ENCODE peak calls at places on chromosomes 11 and 22, in five cellular contexts. K is fibroblast of pulmonary artery, B is transverse colon, V is mucosa of descending colon, D is MCF 10A. Y is an unnamed sample.

GRCh38 chr22:50399751-50400331 is 56.7 kb downstream of the PPP6R2 start:
- DNase-seq in D (peak; percentile 23), K (peak; percentile 18), B (peak; percentile 41), V (peak; percentile 61), Y (no peak)

GRCh38 chr11:62578541-62578940 is 4.8 kb upstream of the EEF1G start:
- DNase-seq in D (no peak), V (no peak), K (no peak), B (no peak), Y (no peak)

GRCh38 chr11:68275721-68276488 is 4.1 kb upstream of the C11orf24 start:
- DNase-seq in K (no peak), V (no peak), B (no peak), D (peak; percentile 24), Y (no peak)

GRCh38 chr11:41985799-41986198 is 526.3 kb upstream of the LRRC4C start:
- DNase-seq in V (no peak), B (no peak), K (no peak), D (no peak), Y (no peak)

GRCh38 chr11:12950681-12951080 is 58.4 kb upstream of the RASSF10 start:
- DNase-seq in B (no peak), K (peak; percentile 14), V (no peak), D (no peak), Y (no peak)

GRCh38 chr11:12287374-12288211 is 89.8 kb upstream of the PARVA start:
- DNase-seq in B (peak; percentile 48), K (peak; percentile 97), V (no peak), D (peak; percentile 95), Y (no peak)

GRCh38 chr11:119295178-119295577 is 21.8 kb downstream of the MCAM start:
- DNase-seq in D (peak; percentile 47), B (no peak), V (no peak), K (peak; percentile 29), Y (no peak)

GRCh38 chr11:72353861-72354260 is 80.5 kb downstream of the CLPB start:
- DNase-seq in B (no peak), K (peak; percentile 28), V (no peak), D (peak; percentile 41), Y (no peak)

GRCh38 chr11:134516529-134516928 is 104.5 kb upstream of the B3GAT1 start:
- DNase-seq in V (no peak), K (no peak), B (peak; percentile 9), D (no peak), Y (no peak)

GRCh38 chr11:8354622-8355417 is 91.1 kb upstream of the LMO1 start:
- DNase-seq in B (no peak), D (no peak), V (no peak), K (no peak), Y (no peak)

GRCh38 chr11:130358398-130358797 is 43.7 kb upstream of the ZBTB44 start:
- DNase-seq in B (no peak), V (no peak), D (no peak), K (no peak), Y (no peak)

GRCh38 chr11:119470316-119471266 is 47.6 kb upstream of the THY1 start:
- DNase-seq in B (no peak), K (peak; percentile 83), V (no peak), D (peak; percentile 85), Y (no peak)

GRCh38 chr11:29208117-29208516 is 808.7 kb downstream of the KCNA4 start:
- DNase-seq in B (no peak), D (no peak), K (no peak), V (no peak), Y (no peak)

GRCh38 chr11:59207988-59208432 is 4.7 kb downstream of the MPEG1 start:
- DNase-seq in V (no peak), B (no peak), D (peak; percentile 59), K (peak; percentile 78), Y (no peak)

GRCh38 chr22:26679003-26679629 is 21.7 kb downstream of the MIAT start:
- DNase-seq in K (peak; percentile 86), B (peak; percentile 80), D (peak; percentile 68), V (peak; percentile 82), Y (peak; percentile 56)

GRCh38 chr11:102302241-102302640 is 15.0 kb upstream of the BIRC3 start:
- DNase-seq in B (no peak), D (no peak), K (no peak), V (no peak), Y (no peak)

GRCh38 chr22:41288245-41288946 is 2.4 kb upstream of the RANGAP1 start:
- DNase-seq in B (peak; percentile 35), K (peak; percentile 71), V (peak; percentile 45), D (peak; percentile 91), Y (no peak)

GRCh38 chr11:12771875-12772274 is 97.7 kb downstream of the TEAD1 start:
- DNase-seq in D (no peak), B (no peak), V (no peak), K (peak; percentile 41), Y (no peak)

GRCh38 chr22:23888615-23889401 is 5.4 kb upstream of the MIF start:
- DNase-seq in K (peak; percentile 54), V (no peak), B (no peak), D (peak; percentile 53), Y (no peak)

GRCh38 chr11:27703453-27703852 is 3.2 kb upstream of the BDNF start:
- DNase-seq in D (no peak), V (no peak), K (peak; percentile 50), B (no peak), Y (no peak)

GRCh38 chr11:113675565-113675964 is 30.5 kb downstream of the TMPRSS5 start:
- DNase-seq in V (no peak), B (no peak), K (peak; percentile 20), D (no peak), Y (no peak)

GRCh38 chr22:27388090-27388600 is 413.4 kb downstream of the MN1 start:
- DNase-seq in B (no peak), V (no peak), D (no peak), K (no peak), Y (no peak)

GRCh38 chr11:123083623-123084029 is 21.7 kb upstream of the HSPA8 start:
- DNase-seq in K (peak; percentile 99), D (peak; percentile 97), V (peak; percentile 61), B (peak; percentile 86), Y (peak; percentile 95)

GRCh38 chr11:130612291-130612802 is 163.9 kb downstream of the ADAMTS15 start:
- DNase-seq in D (peak; percentile 35), K (peak; percentile 60), B (no peak), V (no peak), Y (no peak)

GRCh38 chr22:50444663-50445062 is 30.2 kb downstream of the SBF1 start:
- DNase-seq in B (peak; percentile 62), V (no peak), K (peak; percentile 67), D (peak; percentile 37), Y (no peak)

GRCh38 chr11:106998644-106999043 is 19.6 kb downstream of the GUCY1A2 start:
- DNase-seq in K (no peak), B (no peak), D (no peak), V (no peak), Y (no peak)

GRCh38 chr22:47624277-47625012 is 862.0 kb downstream of the TBC1D22A start:
- DNase-seq in B (no peak), K (no peak), D (no peak), V (no peak), Y (no peak)

GRCh38 chr11:68044145-68044813 is 5.5 kb downstream of the TCIRG1 start:
- DNase-seq in K (no peak), D (no peak), B (no peak), V (no peak), Y (no peak)

GRCh38 chr11:30740071-30740470 is 153.9 kb upstream of the MPPED2 start:
- DNase-seq in B (no peak), V (no peak), K (no peak), D (no peak), Y (no peak)

GRCh38 chr11:119684361-119685072 is 44.5 kb downstream of the NECTIN1 start:
- DNase-seq in B (no peak), V (no peak), K (peak; percentile 57), D (peak; percentile 86), Y (no peak)

DNA sequence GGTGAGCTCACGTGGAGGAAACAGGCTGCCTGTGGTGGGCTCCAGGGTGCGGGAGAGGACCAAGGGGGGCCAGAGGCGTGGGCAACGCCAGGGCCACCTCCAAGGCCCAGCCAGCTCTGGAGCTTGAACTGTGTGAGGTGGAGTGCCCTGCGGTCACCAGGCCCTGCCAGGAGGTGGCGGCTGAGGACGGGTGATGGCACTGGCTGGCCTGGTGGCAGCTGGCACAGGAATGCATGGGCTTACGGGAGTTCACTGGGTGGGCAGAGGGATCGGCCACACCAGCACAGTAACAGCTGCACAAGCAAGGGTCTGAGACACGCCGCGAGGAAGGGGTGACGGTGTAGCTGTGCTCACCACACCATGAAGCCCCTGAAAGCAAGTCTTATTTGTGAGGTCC is 15.8 kb downstream of the TOLLIP start:
- DNase-seq in D (no peak), V (peak; percentile 61), K (no peak), B (peak; percentile 31), Y (no peak)
- TF ChIP-seq CTCF in D (peak; percentile 21), V (no peak), K (no peak), B (peak; percentile 42), Y (no peak)

DNA sequence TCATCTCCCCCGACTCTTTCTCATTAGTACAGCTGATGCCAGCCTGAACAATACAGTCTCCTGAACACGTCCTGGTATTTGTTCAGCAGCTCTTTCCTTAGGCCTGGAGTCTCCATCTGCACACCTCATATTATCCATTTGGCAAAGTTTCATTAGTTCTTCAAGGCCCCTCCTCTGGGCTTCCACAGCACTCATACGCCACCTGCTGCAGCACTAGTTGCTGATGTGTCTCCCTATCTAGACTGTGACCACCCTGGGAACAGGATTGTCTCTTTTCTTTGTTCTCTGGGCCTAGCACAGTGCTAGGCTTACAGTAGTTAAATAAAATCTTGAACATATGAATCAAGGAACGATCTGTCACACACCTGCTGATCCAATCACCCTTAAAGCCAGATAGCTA is 17.2 kb downstream of the DCHS1 start:
- DNase-seq in B (no peak), V (no peak), D (no peak), K (no peak), Y (no peak)
- TF ChIP-seq CTCF in B (no peak), V (no peak), D (no peak), K (no peak), Y (no peak)

DNA sequence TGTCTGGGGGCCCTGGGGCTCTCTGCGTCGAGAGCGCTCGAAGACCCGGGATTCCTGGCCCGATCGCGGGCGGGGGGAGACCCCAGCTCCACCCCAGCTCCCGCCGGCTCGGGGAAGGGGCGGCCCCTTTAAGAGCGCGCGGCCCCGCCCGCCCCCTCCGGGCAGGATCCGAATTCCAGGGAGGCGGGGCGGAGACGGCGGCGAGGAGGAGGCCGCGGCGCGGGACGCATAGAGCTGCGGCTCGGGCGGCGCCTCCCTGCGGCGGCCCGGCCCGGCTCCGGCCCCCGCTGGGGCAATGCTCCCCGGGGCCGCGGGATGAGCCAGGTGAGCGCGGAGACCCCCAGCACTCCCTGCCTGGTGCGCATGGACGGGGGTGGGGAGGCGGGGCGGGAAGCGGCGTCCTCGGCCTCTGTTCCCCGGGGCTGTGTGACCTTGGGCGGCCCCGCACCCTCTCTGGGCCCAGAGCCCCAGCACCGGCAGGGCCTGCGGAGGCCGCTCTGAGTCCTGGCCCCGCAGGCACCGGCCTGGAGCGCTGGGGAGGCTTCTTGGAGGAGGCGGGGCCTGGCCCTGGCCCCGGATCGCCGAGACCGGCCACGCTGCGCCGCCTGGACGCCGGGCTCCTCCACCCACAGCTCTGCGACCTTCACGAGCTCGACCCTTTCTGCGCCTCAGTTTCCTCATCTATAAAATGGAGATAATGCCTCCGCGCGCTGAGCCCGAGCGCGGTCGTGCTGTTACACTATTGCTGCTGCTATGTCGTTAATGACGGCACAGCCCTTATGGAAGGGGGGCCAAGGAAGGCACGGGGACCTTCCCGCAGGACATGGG is 594 bp downstream of the GAS2L1 start:
- DNase-seq in B (peak; percentile 85), K (peak; percentile 73), V (peak; percentile 88), D (peak; percentile 81), Y (no peak)
- TF ChIP-seq CTCF in B (peak; percentile 8), K (no peak), V (no peak), D (no peak), Y (no peak)

GRCh38 chr11:105000167-105000566 is 22.8 kb downstream of the CASP5 start:
- DNase-seq in V (no peak), K (peak; percentile 11), B (no peak), D (no peak), Y (no peak)
- TF ChIP-seq CTCF in V (no peak), K (peak; percentile 10), B (no peak), D (no peak), Y (no peak)

GRCh38 chr22:17945851-17946690 is 78.3 kb downstream of the MICAL3 start:
- DNase-seq in B (no peak), V (no peak), K (no peak), D (no peak), Y (no peak)
- TF ChIP-seq CTCF in B (no peak), V (no peak), K (no peak), D (no peak), Y (no peak)